ENCODE peak calls at places on chromosomes 16 and 17, in four cellular contexts. One of them, this sample, is unnamed. For H3K4me1 and H3K27me3, the result is how much of the 10 kb centered on the place peaks cover.

GRCh38 chr16:54204756-54205155 is 81.8 kb downstream of the IRX3 start:
- DNase-seq in heart left ventricle: no peak
- DNase-seq in H9: no peak
- DNase-seq in gastrocnemius medialis: no peak
- DNase-seq in this sample: no peak

GRCh38 chr17:45996282-45996937 is 2.6 kb upstream of the STH start:
- DNase-seq in heart left ventricle: no peak
- DNase-seq in H9: no peak
- DNase-seq in gastrocnemius medialis: no peak
- DNase-seq in this sample: no peak

GRCh38 chr17:12231027-12231682 is 210.5 kb downstream of the MAP2K4 start:
- DNase-seq in heart left ventricle: no peak
- DNase-seq in gastrocnemius medialis: no peak
- DNase-seq in H9: no peak
- DNase-seq in this sample: no peak

GRCh38 chr16:85423186-85423550 is 190.0 kb upstream of the GSE1 start:
- DNase-seq in H9: no peak
- DNase-seq in gastrocnemius medialis: peak
- DNase-seq in heart left ventricle: no peak
- DNase-seq in this sample: no peak

GRCh38 chr17:28038802-28039600 is 3.5 kb upstream of the NLK start:
- DNase-seq in H9: no peak
- DNase-seq in heart left ventricle: no peak
- DNase-seq in gastrocnemius medialis: no peak
- DNase-seq in this sample: no peak

GRCh38 chr16:53792161-53792951 is 88.4 kb downstream of the FTO start:
- DNase-seq in heart left ventricle: no peak
- DNase-seq in gastrocnemius medialis: no peak
- DNase-seq in H9: no peak
- DNase-seq in this sample: no peak

GRCh38 chr17:55774834-55775233 is 24.0 kb downstream of the PCTP start:
- DNase-seq in gastrocnemius medialis: no peak
- DNase-seq in heart left ventricle: no peak
- DNase-seq in H9: no peak
- DNase-seq in this sample: no peak

GRCh38 chr17:66268247-66268927 is 34.0 kb upstream of the PRKCA start:
- DNase-seq in heart left ventricle: no peak
- DNase-seq in gastrocnemius medialis: no peak
- DNase-seq in H9: no peak
- DNase-seq in this sample: no peak

GRCh38 chr17:56835259-56835575 is 1.3 kb downstream of the DGKE start:
- DNase-seq in heart left ventricle: no peak
- DNase-seq in gastrocnemius medialis: no peak
- DNase-seq in H9: no peak
- DNase-seq in this sample: no peak
- H3K4me1 ChIP-seq in heart left ventricle: under half
- H3K4me1 ChIP-seq in gastrocnemius medialis: under half
- H3K4me1 ChIP-seq in H9: under half
- H3K4me1 ChIP-seq in this sample: under half

GRCh38 chr17:82170412-82170961 is 42.2 kb downstream of the CCDC57 start:
- DNase-seq in H9: no peak
- DNase-seq in heart left ventricle: peak
- DNase-seq in gastrocnemius medialis: no peak
- DNase-seq in this sample: no peak
- H3K27me3 ChIP-seq in H9: under half
- H3K27me3 ChIP-seq in heart left ventricle: under half
- H3K27me3 ChIP-seq in gastrocnemius medialis: under half
- H3K27me3 ChIP-seq in this sample: under half

DNA sequence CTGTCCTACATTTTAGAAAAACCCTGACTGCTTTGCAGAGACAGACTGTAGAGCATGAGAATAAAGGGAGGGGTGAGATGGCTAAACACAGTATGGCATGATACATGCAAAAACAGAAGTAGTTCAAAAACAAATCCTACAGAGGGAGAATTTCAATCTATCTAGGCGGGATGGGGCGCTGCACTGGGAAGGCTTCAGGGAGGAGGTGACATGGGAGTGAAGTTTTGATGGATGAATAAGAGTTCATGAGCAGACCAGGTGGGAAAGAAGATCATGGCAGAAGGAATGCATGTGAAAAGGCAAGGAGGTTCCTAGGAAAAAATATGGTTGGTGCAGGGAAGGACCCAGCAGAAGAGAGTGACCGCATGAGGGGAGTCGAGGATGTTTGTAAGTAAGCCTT is 19.2 kb downstream of the HS3ST3B1 start:
- DNase-seq in heart left ventricle: no peak
- DNase-seq in H9: no peak
- DNase-seq in gastrocnemius medialis: no peak
- DNase-seq in this sample: no peak
- H3K4me1 ChIP-seq in heart left ventricle: under half
- H3K4me1 ChIP-seq in H9: under half
- H3K4me1 ChIP-seq in gastrocnemius medialis: under half
- H3K4me1 ChIP-seq in this sample: under half

GRCh38 chr17:50316016-50316587 is 29.8 kb upstream of the XYLT2 start:
- DNase-seq in H9: no peak
- DNase-seq in gastrocnemius medialis: no peak
- DNase-seq in heart left ventricle: no peak
- DNase-seq in this sample: no peak

GRCh38 chr17:50318551-50319310 is 27.2 kb upstream of the XYLT2 start:
- DNase-seq in heart left ventricle: no peak
- DNase-seq in H9: no peak
- DNase-seq in gastrocnemius medialis: no peak
- DNase-seq in this sample: no peak

GRCh38 chr17:50314456-50315011 is 31.4 kb upstream of the XYLT2 start:
- DNase-seq in H9: no peak
- DNase-seq in gastrocnemius medialis: no peak
- DNase-seq in heart left ventricle: no peak
- DNase-seq in this sample: no peak

GRCh38 chr17:50319630-50320029 is 26.3 kb upstream of the XYLT2 start:
- DNase-seq in heart left ventricle: no peak
- DNase-seq in H9: no peak
- DNase-seq in gastrocnemius medialis: no peak
- DNase-seq in this sample: no peak

GRCh38 chr17:50317121-50317520 is 28.8 kb upstream of the XYLT2 start:
- DNase-seq in gastrocnemius medialis: no peak
- DNase-seq in heart left ventricle: no peak
- DNase-seq in H9: no peak
- DNase-seq in this sample: no peak
- H3K27me3 ChIP-seq in gastrocnemius medialis: under half
- H3K27me3 ChIP-seq in heart left ventricle: under half
- H3K27me3 ChIP-seq in H9: under half
- H3K27me3 ChIP-seq in this sample: under half

GRCh38 chr17:67831268-67831667 is 6.0 kb downstream of the BPTF start:
- DNase-seq in H9: no peak
- DNase-seq in gastrocnemius medialis: no peak
- DNase-seq in heart left ventricle: no peak
- DNase-seq in this sample: no peak

GRCh38 chr17:67834634-67835033 is 9.3 kb downstream of the BPTF start:
- DNase-seq in H9: no peak
- DNase-seq in gastrocnemius medialis: no peak
- DNase-seq in heart left ventricle: no peak
- DNase-seq in this sample: no peak

GRCh38 chr17:67836205-67836987 is 11.1 kb downstream of the BPTF start:
- DNase-seq in heart left ventricle: no peak
- DNase-seq in gastrocnemius medialis: no peak
- DNase-seq in H9: no peak
- DNase-seq in this sample: no peak

GRCh38 chr17:67833134-67833533 is 7.8 kb downstream of the BPTF start:
- DNase-seq in gastrocnemius medialis: no peak
- DNase-seq in H9: no peak
- DNase-seq in heart left ventricle: no peak
- DNase-seq in this sample: no peak

GRCh38 chr17:67833946-67834631 is 8.8 kb downstream of the BPTF start:
- DNase-seq in gastrocnemius medialis: no peak
- DNase-seq in heart left ventricle: no peak
- DNase-seq in H9: peak
- DNase-seq in this sample: no peak
- H3K4me1 ChIP-seq in gastrocnemius medialis: half or more
- H3K4me1 ChIP-seq in heart left ventricle: under half
- H3K4me1 ChIP-seq in H9: under half
- H3K4me1 ChIP-seq in this sample: under half

GRCh38 chr17:69524854-69525253 is 110.4 kb downstream of the MAP2K6 start:
- DNase-seq in gastrocnemius medialis: no peak
- DNase-seq in heart left ventricle: no peak
- DNase-seq in H9: no peak
- DNase-seq in this sample: no peak

GRCh38 chr17:69516911-69517310 is 102.4 kb downstream of the MAP2K6 start:
- DNase-seq in gastrocnemius medialis: no peak
- DNase-seq in heart left ventricle: no peak
- DNase-seq in H9: no peak
- DNase-seq in this sample: no peak

GRCh38 chr17:69523252-69523861 is 108.9 kb downstream of the MAP2K6 start:
- DNase-seq in gastrocnemius medialis: no peak
- DNase-seq in H9: peak
- DNase-seq in heart left ventricle: no peak
- DNase-seq in this sample: no peak

GRCh38 chr17:69516225-69516624 is 101.7 kb downstream of the MAP2K6 start:
- DNase-seq in gastrocnemius medialis: no peak
- DNase-seq in heart left ventricle: no peak
- DNase-seq in H9: no peak
- DNase-seq in this sample: no peak

GRCh38 chr17:69518951-69519350 is 104.5 kb downstream of the MAP2K6 start:
- DNase-seq in heart left ventricle: no peak
- DNase-seq in H9: no peak
- DNase-seq in gastrocnemius medialis: no peak
- DNase-seq in this sample: no peak
- H3K27me3 ChIP-seq in heart left ventricle: under half
- H3K27me3 ChIP-seq in H9: under half
- H3K27me3 ChIP-seq in gastrocnemius medialis: under half
- H3K27me3 ChIP-seq in this sample: under half

GRCh38 chr16:55499951-55500350 is 8.9 kb upstream of the LPCAT2 start:
- DNase-seq in H9: no peak
- DNase-seq in gastrocnemius medialis: no peak
- DNase-seq in heart left ventricle: no peak
- DNase-seq in this sample: peak
- H3K4me1 ChIP-seq in H9: under half
- H3K4me1 ChIP-seq in gastrocnemius medialis: under half
- H3K4me1 ChIP-seq in heart left ventricle: under half
- H3K4me1 ChIP-seq in this sample: half or more

This sample was measured in suprapubic skin.